ENCODE peak calls at places on chromosomes 11 and 22, in five cellular contexts. H, V, D, K and C are unnamed samples.

GRCh38 chr11:118277312-118277711 is 13.2 kb upstream of the MPZL2 start:
- DNase-seq in V (no peak), D (no peak), K (no peak), H (peak; percentile 44), C (peak; percentile 62)

GRCh38 chr22:38110863-38111852 is 674 bp upstream of the BAIAP2L2 start:
- DNase-seq in D (no peak), K (no peak), V (no peak), H (no peak), C (peak; percentile 23)

GRCh38 chr11:93843906-93844305 is 6.5 kb downstream of the VSTM5 start:
- DNase-seq in D (no peak), H (no peak), K (no peak), V (no peak), C (no peak)

GRCh38 chr11:126840201-126840886 is 160.2 kb downstream of the KIRREL3 start:
- DNase-seq in K (no peak), V (no peak), D (no peak), H (no peak), C (no peak)

GRCh38 chr11:7546324-7546791 is 32.6 kb downstream of the PPFIBP2 start:
- DNase-seq in K (no peak), D (no peak), V (no peak), H (no peak), C (peak; percentile 83)

GRCh38 chr11:18067372-18067771 is 21.3 kb upstream of the TPH1 start:
- DNase-seq in V (no peak), H (no peak), K (no peak), D (no peak), C (no peak)

GRCh38 chr11:101860694-101861371 is 54.0 kb upstream of the CEP126 start:
- DNase-seq in K (no peak), H (peak; percentile 57), V (no peak), D (no peak), C (no peak)

GRCh38 chr11:866481-866880 is 23.8 kb downstream of the TSPAN4 start:
- DNase-seq in H (no peak), D (no peak), K (no peak), V (no peak), C (no peak)

GRCh38 chr11:2541321-2541680 is 96.5 kb downstream of the KCNQ1 start:
- DNase-seq in D (no peak), K (no peak), V (peak; percentile 9), H (no peak), C (no peak)

GRCh38 chr11:107293677-107294344 is 163.8 kb downstream of the CWF19L2 start:
- DNase-seq in V (no peak), D (no peak), H (no peak), K (no peak), C (no peak)

GRCh38 chr11:67254768-67255167 is 11.5 kb upstream of the GRK2 start:
- DNase-seq in D (no peak), H (no peak), K (no peak), V (no peak), C (no peak)

GRCh38 chr11:96307748-96308133 is 35.3 kb downstream of the MAML2 start:
- DNase-seq in H (peak; percentile 84), D (no peak), V (no peak), K (no peak), C (peak; percentile 54)

GRCh38 chr11:34840736-34841386 is 75.3 kb downstream of the APIP start:
- DNase-seq in D (peak; percentile 2), H (peak; percentile 62), K (no peak), V (no peak), C (no peak)

DNA sequence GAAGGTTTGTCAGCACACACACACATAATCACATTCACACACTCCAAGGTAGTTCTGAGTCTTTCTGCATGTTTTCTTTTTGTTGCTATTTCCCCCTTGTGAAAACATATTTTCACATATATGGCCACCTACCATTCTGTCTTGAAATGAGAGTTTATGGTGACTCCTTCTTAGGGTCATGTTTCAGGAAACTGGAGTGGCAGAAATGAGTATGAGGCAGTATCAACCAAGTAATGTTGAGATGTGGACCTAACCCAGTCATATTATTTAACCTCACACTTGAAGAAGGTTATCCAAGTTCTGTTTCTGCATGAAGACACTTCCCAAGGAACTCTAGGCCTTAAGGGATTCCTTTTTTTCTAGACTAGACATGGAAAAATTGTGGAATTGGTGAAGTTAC is 481.4 kb downstream of the ETS1 start:
- DNase-seq in D (no peak), H (no peak), K (no peak), V (no peak), C (no peak)
- H3K27me3 ChIP-seq in D (no peaks in the 10 kb centered on the region), H (peaks cover 5% of the 10 kb centered on the region), K (no peaks in the 10 kb centered on the region), V (no peaks in the 10 kb centered on the region), C (no peaks in the 10 kb centered on the region)

GRCh38 chr22:22078329-22078728 is 95.7 kb upstream of the TOP3B start:
- DNase-seq in V (no peak), H (no peak), K (no peak), D (no peak), C (no peak)

GRCh38 chr22:22076937-22077703 is 94.5 kb upstream of the TOP3B start:
- DNase-seq in H (no peak), K (no peak), D (no peak), V (no peak), C (no peak)

GRCh38 chr22:22075382-22076163 is 93.0 kb upstream of the TOP3B start:
- DNase-seq in V (no peak), D (no peak), H (no peak), K (no peak), C (no peak)

GRCh38 chr22:22074634-22075381 is 92.2 kb upstream of the TOP3B start:
- DNase-seq in K (no peak), V (no peak), D (no peak), H (no peak), C (peak; percentile 17)

GRCh38 chr22:22076361-22076760 is 93.8 kb upstream of the TOP3B start:
- DNase-seq in H (no peak), K (no peak), D (no peak), V (no peak), C (no peak)
- H3K27me3 ChIP-seq in H (peaks cover 4% of the 10 kb centered on the region), K (peaks cover 4% of the 10 kb centered on the region), D (peaks cover 6% of the 10 kb centered on the region), V (peaks cover 90% of the 10 kb centered on the region), C (no peaks in the 10 kb centered on the region)

GRCh38 chr22:19713650-19714319 is 518 bp upstream of the SEPTIN5 start:
- DNase-seq in V (peak; percentile 12), K (no peak), D (no peak), H (no peak), C (no peak)

GRCh38 chr22:19713228-19713627 is 1.1 kb upstream of the SEPTIN5 start:
- DNase-seq in H (no peak), V (no peak), D (no peak), K (no peak), C (no peak)

GRCh38 chr22:19716041-19716828 is 1.9 kb downstream of the SEPTIN5 start:
- DNase-seq in V (peak; percentile 6), K (no peak), D (no peak), H (no peak), C (no peak)

GRCh38 chr22:19715286-19715939 is 1.1 kb downstream of the SEPTIN5 start:
- DNase-seq in H (no peak), D (no peak), V (peak; percentile 13), K (no peak), C (no peak)

GRCh38 chr22:19714320-19715252 is at the start of gene SEPTIN5:
- DNase-seq in H (no peak), K (no peak), D (no peak), V (no peak), C (no peak)
- H3K27me3 ChIP-seq in H (no peaks in the 10 kb centered on the region), K (peaks cover 16% of the 10 kb centered on the region), D (peaks cover 6% of the 10 kb centered on the region), V (peaks cover 55% of the 10 kb centered on the region), C (peaks cover 40% of the 10 kb centered on the region)

GRCh38 chr11:121132211-121132976 is 31.4 kb downstream of the TECTA start:
- DNase-seq in V (no peak), D (no peak), H (peak; percentile 54), K (no peak), C (no peak)

GRCh38 chr11:121127809-121128208 is 26.8 kb downstream of the TECTA start:
- DNase-seq in K (no peak), V (no peak), H (no peak), D (no peak), C (no peak)

GRCh38 chr11:121131656-121132055 is 30.6 kb downstream of the TECTA start:
- DNase-seq in H (no peak), K (no peak), D (no peak), V (no peak), C (no peak)

GRCh38 chr11:121133046-121133445 is 32.0 kb downstream of the TECTA start:
- DNase-seq in D (no peak), H (no peak), V (no peak), K (no peak), C (no peak)

DNA sequence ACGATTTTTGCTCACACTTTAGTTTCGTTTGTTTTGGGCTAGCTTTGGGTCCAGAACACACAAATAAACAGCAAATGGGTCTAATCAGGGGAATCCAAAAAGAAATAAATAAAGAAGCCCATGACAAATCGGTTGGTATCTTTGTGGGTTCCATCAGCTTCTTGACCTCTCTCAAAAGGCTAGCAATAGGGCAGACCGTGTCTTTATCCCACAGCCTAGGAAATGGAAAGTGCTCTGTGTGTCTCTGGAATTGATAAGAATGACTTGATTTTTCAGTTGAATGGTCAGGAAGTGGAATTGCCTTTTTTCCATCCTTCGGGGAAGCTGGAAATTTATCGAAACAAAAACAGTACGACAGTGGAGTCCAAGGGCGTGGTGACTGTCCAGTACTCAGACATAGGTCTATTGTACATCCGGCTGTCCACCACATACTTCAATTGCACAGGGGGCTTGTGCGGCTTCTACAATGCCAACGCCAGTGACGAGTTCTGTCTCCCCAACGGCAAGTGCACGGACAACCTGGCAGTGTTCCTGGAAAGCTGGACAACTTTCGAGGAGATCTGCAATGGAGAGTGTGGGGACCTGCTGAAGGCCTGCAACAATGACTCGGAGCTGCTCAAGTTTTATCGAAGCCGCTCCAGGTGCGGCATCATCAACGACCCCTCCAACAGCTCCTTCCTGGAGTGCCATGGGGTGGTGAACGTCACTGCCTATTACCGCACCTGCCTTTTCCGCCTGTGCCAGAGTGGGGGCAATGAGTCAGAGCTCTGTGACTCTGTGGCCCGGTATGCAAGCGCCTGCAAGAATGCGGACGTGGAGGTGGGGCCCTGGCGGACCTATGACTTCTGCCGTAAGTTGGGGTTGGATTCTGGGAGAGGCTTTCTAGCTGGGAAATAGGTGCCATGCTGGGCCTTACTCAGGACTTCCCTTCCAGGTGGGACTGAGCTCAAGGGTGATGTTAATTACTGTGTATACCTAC is 28.6 kb downstream of the TECTA start:
- DNase-seq in V (no peak), K (no peak), H (peak; percentile 87), D (no peak), C (no peak)
- H3K27me3 ChIP-seq in V (no peaks in the 10 kb centered on the region), K (no peaks in the 10 kb centered on the region), H (no peaks in the 10 kb centered on the region), D (no peaks in the 10 kb centered on the region), C (no peaks in the 10 kb centered on the region)

GRCh38 chr22:19760652-19761002 is at the start of gene TBX1:
- DNase-seq in V (no peak), H (no peak), K (no peak), D (no peak), C (no peak)

GRCh38 chr22:19759994-19760651 is 455 bp upstream of the TBX1 start:
- DNase-seq in K (no peak), D (no peak), H (no peak), V (no peak), C (no peak)

GRCh38 chr22:19758896-19759458 is 1.6 kb upstream of the TBX1 start:
- DNase-seq in K (no peak), H (no peak), V (no peak), D (no peak), C (no peak)

GRCh38 chr22:19757985-19758895 is 2.3 kb upstream of the TBX1 start:
- DNase-seq in V (no peak), D (no peak), K (no peak), H (no peak), C (no peak)

GRCh38 chr22:19759459-19759993 is 1.1 kb upstream of the TBX1 start:
- DNase-seq in H (no peak), V (no peak), D (no peak), K (no peak), C (no peak)
- H3K27me3 ChIP-seq in H (no peaks in the 10 kb centered on the region), V (peaks cover 94% of the 10 kb centered on the region), D (peaks cover 2% of the 10 kb centered on the region), K (peaks cover 46% of the 10 kb centered on the region), C (peaks cover 49% of the 10 kb centered on the region)

GRCh38 chr22:44330727-44331660 is 18.2 kb upstream of the SHISAL1 start:
- DNase-seq in K (no peak), V (no peak), H (no peak), D (no peak), C (no peak)
- H3K27me3 ChIP-seq in K (peaks cover 28% of the 10 kb centered on the region), V (peaks cover 64% of the 10 kb centered on the region), H (no peaks in the 10 kb centered on the region), D (peaks cover 15% of the 10 kb centered on the region), C (peaks cover 61% of the 10 kb centered on the region)